ENCODE peak calls at places on chromosomes 12 and 14, in six cellular contexts. H is transverse colon, E is HepG2, M is breast epithelium, U is stomach, O is HCT116. C is an unnamed sample.

GRCh38 chr12:91400249-91400648 is 217.6 kb upstream of the DCN start:
- DNase-seq in H (no peak), E (no peak), M (no peak), U (no peak), O (no peak), C (no peak)

GRCh38 chr12:52122904-52123303 is 43.4 kb downstream of the SMIM41 start:
- DNase-seq in H (no peak), E (no peak), M (no peak), U (no peak), O (no peak), C (no peak)

GRCh38 chr14:101031186-101031585 is 127.7 kb upstream of the RTL1 start:
- DNase-seq in H (no peak), E (no peak), M (no peak), U (no peak), O (no peak), C (no peak)

GRCh38 chr14:47246367-47246766 is 429.0 kb downstream of the MDGA2 start:
- DNase-seq in H (no peak), E (no peak), M (no peak), U (no peak), O (no peak), C (no peak)

GRCh38 chr14:38342803-38343202 is 86.9 kb upstream of the CLEC14A start:
- DNase-seq in H (no peak), E (no peak), M (no peak), U (no peak), O (no peak), C (no peak)

GRCh38 chr12:94147991-94148840 is at the start of gene PLXNC1:
- DNase-seq in H (peak; percentile 70), E (no peak), M (no peak), U (peak; percentile 51), O (no peak), C (no peak)

GRCh38 chr12:99767809-99768208 is 120.3 kb downstream of the GARIN6 start:
- DNase-seq in H (no peak), E (no peak), M (no peak), U (no peak), O (peak; percentile 7), C (no peak)

GRCh38 chr12:17344649-17345048 is 738.7 kb upstream of the LMO3 start:
- DNase-seq in H (no peak), E (no peak), M (no peak), U (no peak), O (no peak), C (no peak)

DNA sequence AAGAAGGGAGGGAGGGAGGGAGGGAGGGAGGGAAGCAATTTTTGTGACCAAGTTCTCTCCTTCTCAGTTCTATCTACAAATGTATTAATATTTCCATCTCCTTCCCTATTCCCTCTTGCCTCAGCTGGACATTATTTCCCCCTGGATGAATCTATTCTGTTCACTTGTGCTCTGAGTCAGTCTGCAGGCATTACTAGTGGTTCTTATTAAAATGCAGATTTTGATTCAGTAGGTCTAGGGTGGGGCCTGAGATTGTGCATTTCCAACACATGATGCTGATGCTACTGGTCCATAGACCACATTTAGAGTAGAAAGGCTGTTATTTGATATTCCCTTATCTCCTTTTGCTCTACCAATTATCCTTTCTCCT is 40.1 kb upstream of the YAF2 start:
- DNase-seq in H (no peak), E (no peak), M (no peak), U (no peak), O (no peak), C (no peak)
- TF ChIP-seq POLR2AphosphoS5 in H (no peak), E (no peak), M (no peak), U (no peak), O (no peak), C (no peak)

GRCh38 chr14:106605548-106606448 is 1079.4 kb downstream of the TMEM121 start:
- DNase-seq in H (peak; percentile 65), E (peak; percentile 31), M (no peak), U (peak; percentile 52), O (no peak), C (no peak)
- H3K4me3 ChIP-seq in H (no peak overlapping the region), E (no peak overlapping the region), M (no peak overlapping the region), U (no peak overlapping the region), O (no peak overlapping the region), C (no peak overlapping the region)

DNA sequence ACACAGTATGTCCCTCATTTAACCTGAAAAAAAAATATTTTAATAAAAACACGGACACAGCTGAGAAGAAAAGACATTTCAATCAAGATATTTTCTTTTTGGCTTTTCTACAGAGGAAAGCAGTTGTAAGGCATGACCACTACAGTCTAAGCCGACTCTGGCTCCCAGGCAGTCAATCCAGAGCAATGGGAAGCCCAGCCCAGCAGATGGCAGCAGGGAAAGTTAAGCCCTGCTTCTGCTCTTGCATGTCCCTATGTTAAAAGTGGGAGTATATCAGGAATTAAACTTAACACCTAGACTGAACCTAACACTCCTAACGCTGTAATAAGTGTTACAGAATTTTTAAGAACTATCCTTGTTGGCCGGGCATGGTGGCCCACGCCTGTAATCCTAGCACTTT is 19.5 kb upstream of the HAL start:
- DNase-seq in H (no peak), E (no peak), M (no peak), U (peak; percentile 32), O (no peak), C (no peak)
- TF ChIP-seq POLR2A in H (no peak), E (no peak), M (no peak), U (no peak), O (no peak), C (no peak)

GRCh38 chr14:78278464-78278863 is 108.3 kb downstream of the NRXN3 start:
- DNase-seq in H (no peak), E (no peak), M (no peak), U (no peak), O (no peak), C (no peak)
- TF ChIP-seq POLR2AphosphoS5 in H (no peak), E (no peak), M (no peak), U (no peak), O (no peak), C (no peak)

GRCh38 chr12:109475121-109475520 is 2.0 kb downstream of the KCTD10 start:
- DNase-seq in H (no peak), E (no peak), M (no peak), U (no peak), O (no peak), C (no peak)
- H3K4me3 ChIP-seq in H (no peak overlapping the region), E (no peak overlapping the region), M (peak overlapping the region; percentile 96), U (peak overlapping the region; percentile 100), O (no peak overlapping the region), C (no peak overlapping the region)

DNA sequence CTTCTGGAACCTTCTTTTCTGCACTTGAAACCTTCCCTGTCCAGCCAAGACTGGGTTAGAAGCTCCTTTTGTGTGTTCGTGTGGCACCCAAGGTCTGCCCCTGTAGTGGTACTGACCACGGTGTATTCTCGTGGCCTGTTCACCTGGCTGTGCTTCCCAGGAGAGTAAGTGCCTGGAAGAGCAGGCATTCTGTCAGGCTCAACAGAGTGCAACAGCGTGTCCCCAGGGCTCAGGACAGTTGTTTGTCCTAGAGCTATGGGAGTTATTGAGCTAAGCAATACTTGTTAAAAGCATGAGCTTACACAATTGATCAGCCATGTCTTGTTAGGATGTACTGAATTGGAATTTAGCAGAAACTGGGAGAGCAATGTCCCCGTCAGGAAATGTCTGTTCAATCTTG is 12.9 kb upstream of the SLC38A2 start:
- DNase-seq in H (no peak), E (peak; percentile 59), M (no peak), U (no peak), O (no peak), C (no peak)
- TF ChIP-seq POLR2A in H (no peak), E (peak; percentile 43), M (no peak), U (no peak), O (no peak), C (no peak)

DNA sequence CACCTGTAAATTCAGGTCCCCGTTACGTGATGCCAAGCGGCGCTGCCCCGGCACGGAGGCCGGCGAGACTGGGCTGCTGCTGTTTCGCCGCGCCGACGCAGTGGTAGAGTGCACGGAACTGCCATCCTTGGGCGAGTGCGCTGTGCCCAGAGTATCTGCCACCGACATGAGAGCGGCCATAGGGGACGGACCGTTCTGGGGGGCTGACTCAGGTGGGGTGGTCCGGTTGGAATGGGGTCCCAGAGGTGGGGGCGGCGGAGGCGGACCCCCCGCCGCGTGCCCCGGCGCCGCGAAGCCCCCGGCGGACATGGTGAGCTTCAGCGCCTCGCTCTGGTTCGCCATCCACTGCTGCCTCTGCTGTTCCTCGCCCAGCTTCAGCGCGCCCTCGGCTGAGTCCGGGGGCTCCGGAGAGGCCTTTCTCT is 2.8 kb downstream of the IRF2BPL start:
- DNase-seq in H (no peak), E (no peak), M (no peak), U (no peak), O (no peak), C (no peak)
- TF ChIP-seq POLR2AphosphoS5 in H (no peak), E (no peak), M (no peak), U (no peak), O (no peak), C (no peak)

DNA sequence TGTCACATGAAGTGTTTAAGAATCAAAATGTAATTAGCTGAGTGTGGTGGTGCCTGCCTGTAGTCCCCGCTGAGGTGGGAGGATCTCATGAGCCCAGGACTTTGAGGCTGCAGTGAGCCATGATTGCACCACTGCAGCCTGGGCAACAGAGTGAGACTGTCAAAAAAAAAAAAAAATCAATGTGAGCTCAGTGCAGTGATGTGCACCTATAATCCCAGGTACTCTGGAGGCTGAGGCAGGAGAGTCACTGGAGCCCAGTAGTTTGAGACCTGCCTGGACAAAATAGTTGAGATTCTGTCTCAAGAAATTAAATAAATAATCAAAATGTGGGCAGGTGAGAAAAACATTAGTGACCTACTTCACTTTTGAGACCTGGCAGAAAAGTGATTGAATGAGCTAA is 140.0 kb downstream of the MON2 start:
- DNase-seq in H (no peak), E (no peak), M (no peak), U (no peak), O (no peak), C (no peak)
- H3K4me3 ChIP-seq in H (no peak overlapping the region), E (no peak overlapping the region), M (no peak overlapping the region), U (no peak overlapping the region), O (no peak overlapping the region), C (no peak overlapping the region)

GRCh38 chr12:123267991-123268843 is 3.4 kb downstream of the CDK2AP1 start:
- DNase-seq in H (peak; percentile 20), E (no peak), M (no peak), U (no peak), O (no peak), C (no peak)
- TF ChIP-seq POLR2A in H (no peak), E (no peak), M (no peak), U (no peak), O (no peak), C (no peak)

DNA sequence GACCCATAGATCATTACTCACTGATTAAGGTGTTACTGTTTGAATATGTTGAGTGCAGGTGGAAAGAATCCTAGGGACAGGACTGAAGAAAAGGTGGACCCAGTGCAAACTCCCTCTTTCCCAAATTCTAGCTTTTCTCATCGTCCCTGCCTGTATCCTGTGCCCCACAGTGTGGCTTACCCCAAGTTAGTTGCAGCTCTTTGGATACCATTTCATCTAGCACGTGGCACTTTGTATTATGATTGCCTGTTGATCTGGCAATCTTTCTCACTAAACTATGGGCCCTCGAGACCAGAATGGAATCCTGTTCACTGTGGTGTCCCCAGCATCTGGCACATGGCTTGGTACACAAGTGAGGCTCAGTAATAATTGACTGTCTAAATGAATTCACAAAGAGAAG is 66.5 kb downstream of the ELK3 start:
- DNase-seq in H (no peak), E (no peak), M (no peak), U (no peak), O (no peak), C (no peak)
- TF ChIP-seq POLR2AphosphoS5 in H (no peak), E (no peak), M (no peak), U (no peak), O (no peak), C (no peak)